ENCODE peak calls at places on chromosomes 16 and 17, in four cellular contexts. O is WTC11, G is K562, T is HepG2. W is an unnamed sample.

GRCh38 chr17:8896641-8897635 is 29.5 kb upstream of the PIK3R6 start:
- DNase-seq in O (no peak), G (no peak), T (no peak), W (no peak)

GRCh38 chr16:79595261-79595660 is 5.3 kb downstream of the MAF start:
- DNase-seq in O (no peak), T (no peak), G (no peak), W (no peak)

GRCh38 chr17:48262982-48263586 is 155.5 kb downstream of the SNX11 start:
- DNase-seq in G (peak), T (no peak), O (no peak), W (peak)

GRCh38 chr16:19804538-19805323 is 79.9 kb downstream of the GPRC5B start:
- DNase-seq in T (no peak), G (no peak), O (peak), W (no peak)

GRCh38 chr16:72108353-72109102 is 14.9 kb downstream of the DHX38 start:
- DNase-seq in O (no peak), G (no peak), T (no peak), W (no peak)

GRCh38 chr17:50328360-50328759 is 17.6 kb upstream of the XYLT2 start:
- DNase-seq in T (no peak), O (no peak), G (no peak), W (no peak)

GRCh38 chr17:66678061-66678460 is 156.9 kb upstream of the CACNG5 start:
- DNase-seq in T (no peak), G (no peak), O (no peak), W (no peak)

GRCh38 chr16:70770968-70771552 is 29.9 kb downstream of the VAC14 start:
- DNase-seq in O (peak), T (peak), G (peak), W (peak)

GRCh38 chr17:6492892-6493674 is 48.8 kb downstream of the PIMREG start:
- DNase-seq in G (no peak), T (peak), O (no peak), W (no peak)

GRCh38 chr16:87729266-87729954 is 36.4 kb downstream of the KLHDC4 start:
- DNase-seq in O (no peak), T (no peak), G (no peak), W (no peak)

GRCh38 chr16:64469351-64469750 is 652.5 kb downstream of the CDH11 start:
- DNase-seq in T (no peak), O (no peak), G (no peak), W (no peak)

GRCh38 chr16:50422926-50423325 is 54.1 kb upstream of the BRD7 start:
- DNase-seq in T (no peak), G (no peak), O (no peak), W (no peak)

GRCh38 chr16:85086347-85087291 is 25.7 kb downstream of the CIBAR2 start:
- DNase-seq in G (peak), O (peak), T (peak), W (peak)

DNA sequence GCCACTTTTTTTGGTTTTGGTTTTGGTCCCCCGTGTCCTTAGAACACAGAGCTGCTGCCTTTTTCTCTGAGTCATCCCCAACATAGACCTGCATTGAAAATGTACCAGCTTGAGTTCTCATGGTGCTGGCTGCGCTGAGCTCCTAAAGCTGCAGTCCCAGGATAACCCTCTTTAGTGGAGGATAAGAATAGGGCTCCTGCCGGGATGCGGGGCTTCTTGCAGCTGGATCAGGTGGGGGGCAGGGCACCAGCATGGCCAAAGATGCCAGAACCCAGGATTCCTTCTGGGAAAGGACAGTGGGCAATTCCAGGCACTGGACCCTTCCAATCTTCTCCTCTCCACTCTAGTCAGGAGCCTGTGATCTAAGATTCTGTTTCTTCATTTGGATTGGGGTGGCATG is 8.3 kb upstream of the CLUH start:
- DNase-seq in O (no peak), G (no peak), T (no peak), W (no peak)
- TF ChIP-seq HMGXB4 in O (no peak), G (no peak), T (no peak), W (no peak)

DNA sequence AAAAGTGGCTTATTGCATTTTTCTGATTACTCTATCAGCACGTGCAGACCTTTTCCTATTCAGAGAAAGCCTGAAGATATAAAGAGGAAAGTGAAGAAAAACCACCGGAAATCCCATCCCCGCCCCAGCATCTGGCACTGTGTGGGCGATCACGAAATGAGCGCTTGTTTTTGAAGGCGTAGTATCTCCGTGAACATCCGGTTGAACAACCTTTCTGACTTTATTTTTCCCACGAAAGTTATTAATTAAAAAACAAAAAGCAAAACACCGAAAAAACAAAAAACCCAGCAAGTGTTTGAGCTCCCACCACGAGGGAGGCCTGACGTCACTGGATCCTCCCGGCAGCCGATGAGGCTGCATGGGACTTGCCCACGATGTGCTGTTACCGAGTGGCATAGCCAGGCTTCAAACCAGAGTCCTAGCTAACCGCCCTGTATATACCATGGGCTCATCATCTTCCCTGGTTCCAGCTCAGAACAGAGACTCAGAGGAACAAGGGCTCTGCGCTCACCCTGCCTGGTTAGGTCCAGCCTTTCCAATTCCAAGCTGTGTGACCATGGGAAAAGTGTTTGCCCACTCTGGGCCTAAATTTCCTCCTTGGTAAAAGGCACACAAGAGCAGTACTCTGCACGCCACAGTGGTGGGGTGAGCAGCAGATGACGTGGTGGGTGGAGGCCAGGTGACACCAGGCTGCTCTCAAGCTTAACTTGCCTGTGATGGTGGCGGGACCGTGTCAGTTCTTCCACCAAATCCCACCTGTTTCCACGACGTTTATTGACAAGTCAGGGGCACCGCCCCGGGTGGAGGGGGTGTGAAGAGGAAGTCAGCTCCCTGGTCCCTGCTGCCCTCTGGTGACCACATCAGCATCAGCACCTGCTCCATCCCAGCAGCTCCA is 34.3 kb upstream of the IL21R start:
- DNase-seq in G (peak), T (peak), O (peak), W (peak)
- TF ChIP-seq HMGXB4 in G (no peak), T (peak), O (peak), W (no peak)

GRCh38 chr16:67163903-67164558 is 514 bp upstream of the HSF4 start:
- DNase-seq in G (no peak), T (no peak), O (no peak), W (no peak)

GRCh38 chr16:67161595-67162058 is 1.9 kb downstream of the FBXL8 start:
- DNase-seq in T (no peak), O (no peak), G (no peak), W (no peak)

GRCh38 chr16:67162439-67163163 is 1.9 kb upstream of the HSF4 start:
- DNase-seq in T (no peak), G (no peak), O (no peak), W (no peak)

GRCh38 chr16:67164599-67165061 is at the start of gene HSF4:
- DNase-seq in O (no peak), G (peak), T (peak), W (no peak)

GRCh38 chr16:67163164-67163902 is 1.2 kb upstream of the HSF4 start:
- DNase-seq in O (peak), T (no peak), G (no peak), W (no peak)
- TF ChIP-seq HMGXB4 in O (peak), T (no peak), G (no peak), W (no peak)

GRCh38 chr17:45230410-45230786 is 8.7 kb downstream of the FMNL1 start:
- DNase-seq in O (no peak), T (no peak), G (no peak), W (no peak)
- TF ChIP-seq HMGXB4 in O (no peak), T (no peak), G (no peak), W (no peak)

GRCh38 chr17:1715803-1716075 is 5.6 kb upstream of the TLCD2 start:
- DNase-seq in O (no peak), T (no peak), G (no peak), W (no peak)

GRCh38 chr17:1713878-1714487 is 3.8 kb upstream of the TLCD2 start:
- DNase-seq in O (peak), G (no peak), T (peak), W (peak)

GRCh38 chr17:1716076-1716911 is 6.1 kb upstream of the TLCD2 start:
- DNase-seq in G (peak), T (peak), O (peak), W (peak)

GRCh38 chr17:1714488-1714979 is 4.4 kb upstream of the TLCD2 start:
- DNase-seq in O (peak), G (peak), T (peak), W (peak)

GRCh38 chr17:1714980-1715802 is 5.0 kb upstream of the TLCD2 start:
- DNase-seq in O (peak), T (peak), G (peak), W (peak)
- TF ChIP-seq HMGXB4 in O (no peak), T (no peak), G (no peak), W (no peak)

GRCh38 chr16:57147381-57148191 is 38.3 kb downstream of the PSME3IP1 start:
- DNase-seq in G (no peak), T (no peak), O (no peak), W (no peak)
- TF ChIP-seq HMGXB4 in G (no peak), T (no peak), O (no peak), W (no peak)